ENCODE peak calls at places on chromosomes 3 and 15, in ten cellular contexts. One of them, this sample, is unnamed.

GRCh38 chr3:10600159-10601125 is 95.1 kb upstream of the ATP2B2 start:
- DNase-seq in AG09309: no peak
- DNase-seq in fibroblast of villous mesenchyme: no peak
- DNase-seq in LHCN-M2: no peak
- DNase-seq in HepG2: no peak
- DNase-seq in Daoy: peak; percentile 60
- DNase-seq in AG04450: no peak
- DNase-seq in activated gamma-delta T cell treated with Interleukin-2 at 50 U/mL for 16 hours: no peak
- DNase-seq in amniotic stem cell: no peak
- DNase-seq in CD4-positive, alpha-beta memory T cell: no peak
- DNase-seq in this sample: peak; percentile 35

GRCh38 chr3:46913644-46914043 is 36.1 kb downstream of the PTH1R start:
- DNase-seq in AG09309: no peak
- DNase-seq in fibroblast of villous mesenchyme: peak; percentile 69
- DNase-seq in LHCN-M2: no peak
- DNase-seq in HepG2: no peak
- DNase-seq in Daoy: peak; percentile 63
- DNase-seq in AG04450: no peak
- DNase-seq in activated gamma-delta T cell treated with Interleukin-2 at 50 U/mL for 16 hours: no peak
- DNase-seq in amniotic stem cell: no peak
- DNase-seq in CD4-positive, alpha-beta memory T cell: no peak
- DNase-seq in this sample: no peak

GRCh38 chr3:72625616-72626337 is 222.5 kb downstream of the SHQ1 start:
- DNase-seq in AG09309: peak; percentile 37
- DNase-seq in fibroblast of villous mesenchyme: peak; percentile 40
- DNase-seq in LHCN-M2: peak; percentile 29
- DNase-seq in HepG2: peak; percentile 39
- DNase-seq in Daoy: peak; percentile 49
- DNase-seq in AG04450: no peak
- DNase-seq in activated gamma-delta T cell treated with Interleukin-2 at 50 U/mL for 16 hours: no peak
- DNase-seq in amniotic stem cell: no peak
- DNase-seq in CD4-positive, alpha-beta memory T cell: no peak
- DNase-seq in this sample: no peak

GRCh38 chr15:31461911-31462480 is 135.4 kb downstream of the KLF13 start:
- DNase-seq in AG09309: no peak
- DNase-seq in fibroblast of villous mesenchyme: no peak
- DNase-seq in LHCN-M2: no peak
- DNase-seq in HepG2: no peak
- DNase-seq in Daoy: no peak
- DNase-seq in AG04450: no peak
- DNase-seq in activated gamma-delta T cell treated with Interleukin-2 at 50 U/mL for 16 hours: no peak
- DNase-seq in amniotic stem cell: no peak
- DNase-seq in CD4-positive, alpha-beta memory T cell: no peak
- DNase-seq in this sample: no peak

GRCh38 chr15:101526442-101526841 is 36.9 kb upstream of the PCSK6 start:
- DNase-seq in AG09309: no peak
- DNase-seq in fibroblast of villous mesenchyme: no peak
- DNase-seq in LHCN-M2: no peak
- DNase-seq in HepG2: no peak
- DNase-seq in Daoy: no peak
- DNase-seq in AG04450: no peak
- DNase-seq in activated gamma-delta T cell treated with Interleukin-2 at 50 U/mL for 16 hours: no peak
- DNase-seq in amniotic stem cell: no peak
- DNase-seq in CD4-positive, alpha-beta memory T cell: no peak
- DNase-seq in this sample: no peak

GRCh38 chr3:66039590-66039887 is 821 bp upstream of the MAGI1 start:
- DNase-seq in AG09309: no peak
- DNase-seq in fibroblast of villous mesenchyme: peak; percentile 43
- DNase-seq in LHCN-M2: peak; percentile 47
- DNase-seq in HepG2: peak; percentile 24
- DNase-seq in Daoy: peak; percentile 32
- DNase-seq in AG04450: no peak
- DNase-seq in activated gamma-delta T cell treated with Interleukin-2 at 50 U/mL for 16 hours: no peak
- DNase-seq in amniotic stem cell: peak; percentile 29
- DNase-seq in CD4-positive, alpha-beta memory T cell: no peak
- DNase-seq in this sample: peak; percentile 53

GRCh38 chr3:172078721-172079120 is 39.3 kb downstream of the FNDC3B start:
- DNase-seq in AG09309: no peak
- DNase-seq in fibroblast of villous mesenchyme: no peak
- DNase-seq in LHCN-M2: no peak
- DNase-seq in HepG2: no peak
- DNase-seq in Daoy: no peak
- DNase-seq in AG04450: no peak
- DNase-seq in activated gamma-delta T cell treated with Interleukin-2 at 50 U/mL for 16 hours: no peak
- DNase-seq in amniotic stem cell: no peak
- DNase-seq in CD4-positive, alpha-beta memory T cell: no peak
- DNase-seq in this sample: no peak

GRCh38 chr3:126061301-126062032 is 22.5 kb downstream of the SLC41A3 start:
- DNase-seq in AG09309: no peak
- DNase-seq in fibroblast of villous mesenchyme: no peak
- DNase-seq in LHCN-M2: no peak
- DNase-seq in HepG2: no peak
- DNase-seq in Daoy: no peak
- DNase-seq in AG04450: no peak
- DNase-seq in activated gamma-delta T cell treated with Interleukin-2 at 50 U/mL for 16 hours: no peak
- DNase-seq in amniotic stem cell: no peak
- DNase-seq in CD4-positive, alpha-beta memory T cell: no peak
- DNase-seq in this sample: no peak